ENCODE peak calls at places on chromosomes 13 and 19, in nine cellular contexts. One of them, this sample, is unnamed. For H3K4me1, the result is how much of the 10 kb centered on the place peaks cover.

GRCh38 chr13:28658539-28658795 is 463 bp upstream of the POMP start:
- DNase-seq in A549: no peak
- DNase-seq in CD8-positive, alpha-beta T cell: no peak
- DNase-seq in stomach: no peak
- DNase-seq in fibroblast of lung: no peak
- DNase-seq in tibial nerve: no peak
- DNase-seq in breast epithelium: no peak
- DNase-seq in heart left ventricle: no peak
- DNase-seq in kidney: no peak
- DNase-seq in this sample: no peak

GRCh38 chr13:41064493-41064892 is 3.2 kb downstream of the WBP4 start:
- DNase-seq in A549: no peak
- DNase-seq in CD8-positive, alpha-beta T cell: no peak
- DNase-seq in stomach: no peak
- DNase-seq in fibroblast of lung: peak
- DNase-seq in tibial nerve: no peak
- DNase-seq in breast epithelium: no peak
- DNase-seq in heart left ventricle: no peak
- DNase-seq in kidney: no peak
- DNase-seq in this sample: no peak

GRCh38 chr13:71808708-71809107 is 58.3 kb downstream of the DACH1 start:
- DNase-seq in A549: no peak
- DNase-seq in CD8-positive, alpha-beta T cell: no peak
- DNase-seq in stomach: no peak
- DNase-seq in fibroblast of lung: no peak
- DNase-seq in tibial nerve: no peak
- DNase-seq in breast epithelium: no peak
- DNase-seq in heart left ventricle: no peak
- DNase-seq in kidney: no peak
- DNase-seq in this sample: no peak

GRCh38 chr13:80305737-80306136 is 35.2 kb downstream of the SPRY2 start:
- DNase-seq in A549: no peak
- DNase-seq in CD8-positive, alpha-beta T cell: no peak
- DNase-seq in stomach: no peak
- DNase-seq in fibroblast of lung: no peak
- DNase-seq in tibial nerve: no peak
- DNase-seq in breast epithelium: no peak
- DNase-seq in heart left ventricle: no peak
- DNase-seq in kidney: no peak
- DNase-seq in this sample: no peak

GRCh38 chr19:42512743-42513304 is 15.5 kb downstream of the CEACAM1 start:
- DNase-seq in A549: no peak
- DNase-seq in CD8-positive, alpha-beta T cell: no peak
- DNase-seq in stomach: no peak
- DNase-seq in fibroblast of lung: no peak
- DNase-seq in tibial nerve: no peak
- DNase-seq in breast epithelium: no peak
- DNase-seq in heart left ventricle: no peak
- DNase-seq in kidney: no peak
- DNase-seq in this sample: no peak

GRCh38 chr13:109968876-109969577 is 182.6 kb upstream of the IRS2 start:
- DNase-seq in A549: no peak
- DNase-seq in CD8-positive, alpha-beta T cell: no peak
- DNase-seq in stomach: no peak
- DNase-seq in fibroblast of lung: peak
- DNase-seq in tibial nerve: no peak
- DNase-seq in breast epithelium: no peak
- DNase-seq in heart left ventricle: peak
- DNase-seq in kidney: no peak
- DNase-seq in this sample: no peak

GRCh38 chr19:4910594-4911273 is 1.4 kb downstream of the UHRF1 start:
- DNase-seq in A549: peak
- DNase-seq in CD8-positive, alpha-beta T cell: no peak
- DNase-seq in stomach: no peak
- DNase-seq in fibroblast of lung: peak
- DNase-seq in tibial nerve: no peak
- DNase-seq in breast epithelium: no peak
- DNase-seq in heart left ventricle: no peak
- DNase-seq in kidney: peak
- DNase-seq in this sample: no peak

GRCh38 chr13:109941951-109942350 is 155.6 kb upstream of the IRS2 start:
- DNase-seq in A549: no peak
- DNase-seq in CD8-positive, alpha-beta T cell: no peak
- DNase-seq in stomach: no peak
- DNase-seq in fibroblast of lung: peak
- DNase-seq in tibial nerve: no peak
- DNase-seq in breast epithelium: no peak
- DNase-seq in heart left ventricle: no peak
- DNase-seq in kidney: no peak
- DNase-seq in this sample: no peak

GRCh38 chr13:58949646-58950045 is 1214.1 kb downstream of the DIAPH3 start:
- DNase-seq in A549: no peak
- DNase-seq in CD8-positive, alpha-beta T cell: no peak
- DNase-seq in stomach: no peak
- DNase-seq in fibroblast of lung: no peak
- DNase-seq in tibial nerve: no peak
- DNase-seq in breast epithelium: no peak
- DNase-seq in heart left ventricle: no peak
- DNase-seq in kidney: no peak
- DNase-seq in this sample: no peak

GRCh38 chr13:81058211-81058915 is 717.4 kb upstream of the SPRY2 start:
- DNase-seq in A549: no peak
- DNase-seq in CD8-positive, alpha-beta T cell: no peak
- DNase-seq in stomach: no peak
- DNase-seq in fibroblast of lung: no peak
- DNase-seq in tibial nerve: no peak
- DNase-seq in breast epithelium: no peak
- DNase-seq in heart left ventricle: no peak
- DNase-seq in kidney: no peak
- DNase-seq in this sample: no peak

GRCh38 chr13:75432045-75432444 is 49.9 kb downstream of the TBC1D4 start:
- DNase-seq in A549: peak
- DNase-seq in CD8-positive, alpha-beta T cell: no peak
- DNase-seq in stomach: no peak
- DNase-seq in fibroblast of lung: no peak
- DNase-seq in tibial nerve: no peak
- DNase-seq in breast epithelium: no peak
- DNase-seq in heart left ventricle: no peak
- DNase-seq in kidney: no peak
- DNase-seq in this sample: no peak

GRCh38 chr13:42041684-42042035 is 6.8 kb upstream of the DGKH start:
- DNase-seq in A549: peak
- DNase-seq in CD8-positive, alpha-beta T cell: no peak
- DNase-seq in stomach: peak
- DNase-seq in fibroblast of lung: peak
- DNase-seq in tibial nerve: no peak
- DNase-seq in breast epithelium: peak
- DNase-seq in heart left ventricle: peak
- DNase-seq in kidney: peak
- DNase-seq in this sample: peak

GRCh38 chr19:6717036-6717435 is 3.4 kb downstream of the C3 start:
- DNase-seq in A549: no peak
- DNase-seq in CD8-positive, alpha-beta T cell: no peak
- DNase-seq in stomach: no peak
- DNase-seq in fibroblast of lung: no peak
- DNase-seq in tibial nerve: no peak
- DNase-seq in breast epithelium: no peak
- DNase-seq in heart left ventricle: no peak
- DNase-seq in kidney: peak
- DNase-seq in this sample: no peak

GRCh38 chr19:47230122-47230920 is 678 bp downstream of the BBC3 start:
- DNase-seq in A549: peak
- DNase-seq in CD8-positive, alpha-beta T cell: peak
- DNase-seq in stomach: peak
- DNase-seq in fibroblast of lung: peak
- DNase-seq in tibial nerve: peak
- DNase-seq in breast epithelium: peak
- DNase-seq in heart left ventricle: peak
- DNase-seq in kidney: peak
- DNase-seq in this sample: peak

GRCh38 chr19:56930647-56931592 is 90.4 kb upstream of the PEG3 start:
- DNase-seq in A549: no peak
- DNase-seq in CD8-positive, alpha-beta T cell: no peak
- DNase-seq in stomach: no peak
- DNase-seq in fibroblast of lung: no peak
- DNase-seq in tibial nerve: no peak
- DNase-seq in breast epithelium: no peak
- DNase-seq in heart left ventricle: no peak
- DNase-seq in kidney: no peak
- DNase-seq in this sample: no peak

GRCh38 chr13:41696163-41697003 is 239.0 kb downstream of the RGCC start:
- DNase-seq in A549: peak
- DNase-seq in CD8-positive, alpha-beta T cell: no peak
- DNase-seq in stomach: no peak
- DNase-seq in fibroblast of lung: peak
- DNase-seq in tibial nerve: no peak
- DNase-seq in breast epithelium: no peak
- DNase-seq in heart left ventricle: no peak
- DNase-seq in kidney: no peak
- DNase-seq in this sample: no peak

GRCh38 chr19:40270362-40271089 is 14.6 kb downstream of the AKT2 start:
- DNase-seq in A549: no peak
- DNase-seq in CD8-positive, alpha-beta T cell: no peak
- DNase-seq in stomach: no peak
- DNase-seq in fibroblast of lung: no peak
- DNase-seq in tibial nerve: no peak
- DNase-seq in breast epithelium: no peak
- DNase-seq in heart left ventricle: no peak
- DNase-seq in kidney: peak
- DNase-seq in this sample: no peak

GRCh38 chr13:81458211-81458610 is 1117.3 kb upstream of the SPRY2 start:
- DNase-seq in A549: no peak
- DNase-seq in CD8-positive, alpha-beta T cell: no peak
- DNase-seq in stomach: no peak
- DNase-seq in fibroblast of lung: no peak
- DNase-seq in tibial nerve: no peak
- DNase-seq in breast epithelium: no peak
- DNase-seq in heart left ventricle: no peak
- DNase-seq in kidney: no peak
- DNase-seq in this sample: no peak

GRCh38 chr13:74132152-74132767 is 1.9 kb downstream of the KLF12 start:
- DNase-seq in A549: no peak
- DNase-seq in CD8-positive, alpha-beta T cell: no peak
- DNase-seq in stomach: no peak
- DNase-seq in fibroblast of lung: peak
- DNase-seq in tibial nerve: no peak
- DNase-seq in breast epithelium: no peak
- DNase-seq in heart left ventricle: no peak
- DNase-seq in kidney: no peak
- DNase-seq in this sample: no peak

GRCh38 chr13:31350560-31350959 is 150.8 kb downstream of the B3GLCT start:
- DNase-seq in A549: no peak
- DNase-seq in CD8-positive, alpha-beta T cell: no peak
- DNase-seq in stomach: no peak
- DNase-seq in fibroblast of lung: no peak
- DNase-seq in tibial nerve: no peak
- DNase-seq in breast epithelium: no peak
- DNase-seq in heart left ventricle: no peak
- DNase-seq in kidney: no peak
- DNase-seq in this sample: no peak
- TF ChIP-seq CTCF in A549: no peak
- TF ChIP-seq CTCF in CD8-positive, alpha-beta T cell: no peak
- TF ChIP-seq CTCF in stomach: no peak
- TF ChIP-seq CTCF in fibroblast of lung: no peak
- TF ChIP-seq CTCF in tibial nerve: no peak
- TF ChIP-seq CTCF in breast epithelium: no peak
- TF ChIP-seq CTCF in heart left ventricle: no peak
- TF ChIP-seq CTCF in kidney: no peak
- TF ChIP-seq CTCF in this sample: no peak

GRCh38 chr19:11784356-11784755 is 14.0 kb upstream of the ZNF491 start:
- DNase-seq in A549: no peak
- DNase-seq in CD8-positive, alpha-beta T cell: no peak
- DNase-seq in stomach: no peak
- DNase-seq in fibroblast of lung: no peak
- DNase-seq in tibial nerve: no peak
- DNase-seq in breast epithelium: no peak
- DNase-seq in heart left ventricle: no peak
- DNase-seq in kidney: no peak
- DNase-seq in this sample: no peak
- H3K27ac ChIP-seq in A549: no peak
- H3K27ac ChIP-seq in CD8-positive, alpha-beta T cell: no peak
- H3K27ac ChIP-seq in stomach: no peak
- H3K27ac ChIP-seq in fibroblast of lung: no peak
- H3K27ac ChIP-seq in tibial nerve: no peak
- H3K27ac ChIP-seq in breast epithelium: no peak
- H3K27ac ChIP-seq in heart left ventricle: no peak
- H3K27ac ChIP-seq in kidney: no peak
- H3K27ac ChIP-seq in this sample: no peak

GRCh38 chr13:30422056-30422914 is at the start of gene UBE2L5:
- DNase-seq in A549: peak
- DNase-seq in CD8-positive, alpha-beta T cell: peak
- DNase-seq in stomach: peak
- DNase-seq in fibroblast of lung: peak
- DNase-seq in tibial nerve: peak
- DNase-seq in breast epithelium: peak
- DNase-seq in heart left ventricle: peak
- DNase-seq in kidney: peak
- DNase-seq in this sample: peak

GRCh38 chr13:30423891-30424290 is 1.6 kb downstream of the UBE2L5 start:
- DNase-seq in A549: no peak
- DNase-seq in CD8-positive, alpha-beta T cell: no peak
- DNase-seq in stomach: no peak
- DNase-seq in fibroblast of lung: no peak
- DNase-seq in tibial nerve: no peak
- DNase-seq in breast epithelium: no peak
- DNase-seq in heart left ventricle: no peak
- DNase-seq in kidney: no peak
- DNase-seq in this sample: no peak

GRCh38 chr13:30418075-30418715 is 4.1 kb upstream of the UBE2L5 start:
- DNase-seq in A549: no peak
- DNase-seq in CD8-positive, alpha-beta T cell: no peak
- DNase-seq in stomach: no peak
- DNase-seq in fibroblast of lung: no peak
- DNase-seq in tibial nerve: no peak
- DNase-seq in breast epithelium: no peak
- DNase-seq in heart left ventricle: no peak
- DNase-seq in kidney: no peak
- DNase-seq in this sample: no peak

GRCh38 chr13:30418886-30419459 is 3.3 kb upstream of the UBE2L5 start:
- DNase-seq in A549: no peak
- DNase-seq in CD8-positive, alpha-beta T cell: no peak
- DNase-seq in stomach: no peak
- DNase-seq in fibroblast of lung: no peak
- DNase-seq in tibial nerve: no peak
- DNase-seq in breast epithelium: no peak
- DNase-seq in heart left ventricle: no peak
- DNase-seq in kidney: no peak
- DNase-seq in this sample: no peak

GRCh38 chr13:30421093-30422055 is 919 bp upstream of the UBE2L5 start:
- DNase-seq in A549: peak
- DNase-seq in CD8-positive, alpha-beta T cell: no peak
- DNase-seq in stomach: peak
- DNase-seq in fibroblast of lung: peak
- DNase-seq in tibial nerve: peak
- DNase-seq in breast epithelium: peak
- DNase-seq in heart left ventricle: peak
- DNase-seq in kidney: peak
- DNase-seq in this sample: peak
- H3K4me1 ChIP-seq in A549: under half
- H3K4me1 ChIP-seq in CD8-positive, alpha-beta T cell: under half
- H3K4me1 ChIP-seq in stomach: under half
- H3K4me1 ChIP-seq in fibroblast of lung: under half
- H3K4me1 ChIP-seq in tibial nerve: under half
- H3K4me1 ChIP-seq in breast epithelium: under half
- H3K4me1 ChIP-seq in heart left ventricle: under half
- H3K4me1 ChIP-seq in kidney: under half
- H3K4me1 ChIP-seq in this sample: under half

GRCh38 chr19:8491574-8491973 is 10.9 kb downstream of the PRAM1 start:
- DNase-seq in A549: peak
- DNase-seq in CD8-positive, alpha-beta T cell: no peak
- DNase-seq in stomach: no peak
- DNase-seq in fibroblast of lung: no peak
- DNase-seq in tibial nerve: no peak
- DNase-seq in breast epithelium: no peak
- DNase-seq in heart left ventricle: no peak
- DNase-seq in kidney: peak
- DNase-seq in this sample: no peak
- TF ChIP-seq CTCF in A549: no peak
- TF ChIP-seq CTCF in CD8-positive, alpha-beta T cell: no peak
- TF ChIP-seq CTCF in stomach: no peak
- TF ChIP-seq CTCF in fibroblast of lung: no peak
- TF ChIP-seq CTCF in tibial nerve: no peak
- TF ChIP-seq CTCF in breast epithelium: no peak
- TF ChIP-seq CTCF in heart left ventricle: no peak
- TF ChIP-seq CTCF in kidney: no peak
- TF ChIP-seq CTCF in this sample: no peak